ENCODE peak calls at places on chromosomes 12 and 14, in four cellular contexts. One of them, this sample, is unnamed.

GRCh38 chr14:95222870-95223398 is 65.6 kb upstream of the DICER1 start:
- DNase-seq in effector memory CD8-positive, alpha-beta T cell: no peak
- DNase-seq in activated CD4-positive, alpha-beta T cell treated with anti-CD3 and anti-CD28 coated beads, Interleukin-2, amount 50 U/mL, for 24 hours: no peak
- DNase-seq in HuH-7: no peak
- DNase-seq in this sample: no peak

GRCh38 chr12:57049890-57050289 is at the start of gene MYO1A:
- DNase-seq in HuH-7: peak
- DNase-seq in activated CD4-positive, alpha-beta T cell treated with anti-CD3 and anti-CD28 coated beads, Interleukin-2, amount 50 U/mL, for 24 hours: no peak
- DNase-seq in effector memory CD8-positive, alpha-beta T cell: no peak
- DNase-seq in this sample: no peak

GRCh38 chr12:29741342-29742241 is 42.1 kb downstream of the TMTC1 start:
- DNase-seq in HuH-7: no peak
- DNase-seq in effector memory CD8-positive, alpha-beta T cell: no peak
- DNase-seq in activated CD4-positive, alpha-beta T cell treated with anti-CD3 and anti-CD28 coated beads, Interleukin-2, amount 50 U/mL, for 24 hours: no peak
- DNase-seq in this sample: no peak

GRCh38 chr14:68906439-68906838 is 72.7 kb downstream of the ACTN1 start:
- DNase-seq in activated CD4-positive, alpha-beta T cell treated with anti-CD3 and anti-CD28 coated beads, Interleukin-2, amount 50 U/mL, for 24 hours: no peak
- DNase-seq in effector memory CD8-positive, alpha-beta T cell: no peak
- DNase-seq in HuH-7: no peak
- DNase-seq in this sample: no peak

GRCh38 chr12:49905718-49906314 is 2.1 kb upstream of the FAIM2 start:
- DNase-seq in HuH-7: no peak
- DNase-seq in effector memory CD8-positive, alpha-beta T cell: no peak
- DNase-seq in activated CD4-positive, alpha-beta T cell treated with anti-CD3 and anti-CD28 coated beads, Interleukin-2, amount 50 U/mL, for 24 hours: no peak
- DNase-seq in this sample: no peak

GRCh38 chr12:131882804-131883520 is 11.5 kb upstream of the ULK1 start:
- DNase-seq in HuH-7: peak
- DNase-seq in effector memory CD8-positive, alpha-beta T cell: no peak
- DNase-seq in activated CD4-positive, alpha-beta T cell treated with anti-CD3 and anti-CD28 coated beads, Interleukin-2, amount 50 U/mL, for 24 hours: no peak
- DNase-seq in this sample: no peak

GRCh38 chr12:1978078-1978477 is 26.2 kb downstream of the DCP1B start:
- DNase-seq in HuH-7: no peak
- DNase-seq in activated CD4-positive, alpha-beta T cell treated with anti-CD3 and anti-CD28 coated beads, Interleukin-2, amount 50 U/mL, for 24 hours: no peak
- DNase-seq in effector memory CD8-positive, alpha-beta T cell: no peak
- DNase-seq in this sample: no peak

GRCh38 chr12:30725739-30726138 is 29.0 kb downstream of the CAPRIN2 start:
- DNase-seq in activated CD4-positive, alpha-beta T cell treated with anti-CD3 and anti-CD28 coated beads, Interleukin-2, amount 50 U/mL, for 24 hours: no peak
- DNase-seq in HuH-7: no peak
- DNase-seq in effector memory CD8-positive, alpha-beta T cell: no peak
- DNase-seq in this sample: no peak

GRCh38 chr14:85535916-85536834 is 6.2 kb downstream of the FLRT2 start:
- DNase-seq in HuH-7: peak
- DNase-seq in activated CD4-positive, alpha-beta T cell treated with anti-CD3 and anti-CD28 coated beads, Interleukin-2, amount 50 U/mL, for 24 hours: no peak
- DNase-seq in effector memory CD8-positive, alpha-beta T cell: no peak
- DNase-seq in this sample: no peak

GRCh38 chr14:86334355-86334754 is 804.4 kb downstream of the FLRT2 start:
- DNase-seq in effector memory CD8-positive, alpha-beta T cell: no peak
- DNase-seq in HuH-7: no peak
- DNase-seq in activated CD4-positive, alpha-beta T cell treated with anti-CD3 and anti-CD28 coated beads, Interleukin-2, amount 50 U/mL, for 24 hours: no peak
- DNase-seq in this sample: no peak

GRCh38 chr12:57735952-57736742 is 2.4 kb downstream of the AGAP2 start:
- DNase-seq in activated CD4-positive, alpha-beta T cell treated with anti-CD3 and anti-CD28 coated beads, Interleukin-2, amount 50 U/mL, for 24 hours: no peak
- DNase-seq in HuH-7: peak
- DNase-seq in effector memory CD8-positive, alpha-beta T cell: no peak
- DNase-seq in this sample: no peak

GRCh38 chr12:118102070-118102469 is 1.7 kb downstream of the VSIG10 start:
- DNase-seq in effector memory CD8-positive, alpha-beta T cell: no peak
- DNase-seq in activated CD4-positive, alpha-beta T cell treated with anti-CD3 and anti-CD28 coated beads, Interleukin-2, amount 50 U/mL, for 24 hours: no peak
- DNase-seq in HuH-7: no peak
- DNase-seq in this sample: no peak

GRCh38 chr12:50110762-50111416 is 1.1 kb upstream of the COX14 start:
- DNase-seq in HuH-7: peak
- DNase-seq in activated CD4-positive, alpha-beta T cell treated with anti-CD3 and anti-CD28 coated beads, Interleukin-2, amount 50 U/mL, for 24 hours: no peak
- DNase-seq in effector memory CD8-positive, alpha-beta T cell: no peak
- DNase-seq in this sample: no peak

GRCh38 chr14:66606826-66607225 is 98.9 kb downstream of the GPHN start:
- DNase-seq in effector memory CD8-positive, alpha-beta T cell: no peak
- DNase-seq in HuH-7: no peak
- DNase-seq in activated CD4-positive, alpha-beta T cell treated with anti-CD3 and anti-CD28 coated beads, Interleukin-2, amount 50 U/mL, for 24 hours: no peak
- DNase-seq in this sample: no peak

GRCh38 chr14:89399594-89400068 is 17.4 kb downstream of the FOXN3 start:
- DNase-seq in activated CD4-positive, alpha-beta T cell treated with anti-CD3 and anti-CD28 coated beads, Interleukin-2, amount 50 U/mL, for 24 hours: no peak
- DNase-seq in HuH-7: no peak
- DNase-seq in effector memory CD8-positive, alpha-beta T cell: no peak
- DNase-seq in this sample: no peak